ENCODE peak calls at places on chromosomes 3 and 15, in ten cellular contexts. F is nucleus accumbens; B is GM06990; W is RKO; L is T-helper 17 cell; U is tibial nerve; J is AG04450; P is NCI-H774; M is memory B cell; S is activated CD4-positive, CD25-positive, alpha-beta regulatory T cell. O is an unnamed sample.

GRCh38 chr15:31327674-31328424 is 1.2 kb downstream of the KLF13 start:
- DNase-seq in B (peak), P (peak), W (peak), J (no peak), M (peak), L (peak), U (no peak), F (peak), S (peak), O (no peak)

GRCh38 chr3:56753206-56753605 is 48.5 kb downstream of the ARHGEF3 start:
- DNase-seq in F (no peak), P (no peak), M (no peak), J (no peak), S (peak), B (peak), W (no peak), L (no peak), U (no peak), O (no peak)

GRCh38 chr15:92636950-92637481 is 18.6 kb downstream of the FAM174B start:
- DNase-seq in F (no peak), L (no peak), W (no peak), B (peak), M (no peak), P (peak), U (no peak), S (no peak), J (no peak), O (no peak)

GRCh38 chr15:89828324-89829145 is 13.9 kb upstream of the ANPEP start:
- DNase-seq in U (peak), L (no peak), P (no peak), J (no peak), S (no peak), W (no peak), F (no peak), M (no peak), B (no peak), O (no peak)

GRCh38 chr3:69082805-69083204 is 1.9 kb upstream of the ARL6IP5 start:
- DNase-seq in J (no peak), S (peak), F (no peak), M (no peak), B (peak), U (no peak), L (peak), W (no peak), P (no peak), O (no peak)

GRCh38 chr3:55481067-55481917 is 5.8 kb downstream of the WNT5A start:
- DNase-seq in B (no peak), S (no peak), M (no peak), J (no peak), L (no peak), W (no peak), U (no peak), P (peak), F (no peak), O (peak)

GRCh38 chr15:90873998-90874605 is 5.7 kb downstream of the FURIN start:
- DNase-seq in B (no peak), J (no peak), S (no peak), W (no peak), M (no peak), P (peak), F (no peak), U (no peak), L (no peak), O (no peak)

GRCh38 chr3:132399054-132399929 is 18.0 kb upstream of the DNAJC13 start:
- DNase-seq in M (no peak), S (no peak), B (no peak), F (no peak), J (peak), W (peak), P (peak), L (no peak), U (no peak), O (no peak)

GRCh38 chr15:50908209-50909043 is at the start of gene AP4E1:
- DNase-seq in W (peak), J (peak), U (peak), F (peak), S (peak), B (peak), P (peak), L (peak), M (peak), O (peak)

GRCh38 chr3:180184806-180185205 is 148.1 kb upstream of the PEX5L start:
- DNase-seq in P (no peak), B (no peak), U (no peak), W (no peak), L (no peak), M (no peak), J (no peak), F (no peak), S (no peak), O (no peak)

GRCh38 chr3:149174901-149175300 is 45.5 kb downstream of the HPS3 start:
- DNase-seq in J (no peak), W (no peak), U (no peak), L (no peak), S (no peak), M (no peak), B (peak), P (no peak), F (no peak), O (no peak)

GRCh38 chr3:16828815-16829214 is 55.9 kb upstream of the PLCL2 start:
- DNase-seq in L (peak), S (no peak), B (no peak), W (peak), P (no peak), J (no peak), M (peak), F (no peak), U (no peak), O (no peak)